ENCODE peak calls at places on chromosome 12, in four cellular contexts. One of them, this sample, is unnamed.

GRCh38 chr12:77189463-77189862 is 124.1 kb upstream of the E2F7 start:
- DNase-seq in astrocyte of the spinal cord: peak
- DNase-seq in pancreas: no peak
- DNase-seq in GM13977: no peak
- DNase-seq in this sample: no peak

GRCh38 chr12:66144796-66145754 is 14.5 kb upstream of the LLPH start:
- DNase-seq in pancreas: peak
- DNase-seq in astrocyte of the spinal cord: peak
- DNase-seq in GM13977: no peak
- DNase-seq in this sample: peak

GRCh38 chr12:3564861-3565260 is 73.9 kb downstream of the PRMT8 start:
- DNase-seq in astrocyte of the spinal cord: no peak
- DNase-seq in GM13977: no peak
- DNase-seq in pancreas: no peak
- DNase-seq in this sample: no peak

GRCh38 chr12:64824500-64825142 is at the start of gene TBC1D30:
- DNase-seq in astrocyte of the spinal cord: peak
- DNase-seq in pancreas: no peak
- DNase-seq in GM13977: peak
- DNase-seq in this sample: peak

GRCh38 chr12:15982471-15982870 is 71.3 kb downstream of the DERA start:
- DNase-seq in GM13977: no peak
- DNase-seq in astrocyte of the spinal cord: peak
- DNase-seq in pancreas: no peak
- DNase-seq in this sample: no peak

GRCh38 chr12:116609715-116610114 is 50.5 kb downstream of the MAP1LC3B2 start:
- DNase-seq in pancreas: no peak
- DNase-seq in GM13977: no peak
- DNase-seq in astrocyte of the spinal cord: no peak
- DNase-seq in this sample: peak

GRCh38 chr12:16171348-16171747 is 106.1 kb downstream of the SLC15A5 start:
- DNase-seq in pancreas: no peak
- DNase-seq in GM13977: no peak
- DNase-seq in astrocyte of the spinal cord: no peak
- DNase-seq in this sample: no peak

GRCh38 chr12:10194160-10194559 is 15.3 kb downstream of the TMEM52B start:
- DNase-seq in astrocyte of the spinal cord: no peak
- DNase-seq in GM13977: no peak
- DNase-seq in pancreas: no peak
- DNase-seq in this sample: no peak

GRCh38 chr12:39062266-39062996 is 157.0 kb upstream of the CPNE8 start:
- DNase-seq in pancreas: no peak
- DNase-seq in GM13977: no peak
- DNase-seq in astrocyte of the spinal cord: no peak
- DNase-seq in this sample: no peak

GRCh38 chr12:75623631-75624118 is 112.3 kb upstream of the KRR1 start:
- DNase-seq in GM13977: no peak
- DNase-seq in astrocyte of the spinal cord: peak
- DNase-seq in pancreas: no peak
- DNase-seq in this sample: no peak

GRCh38 chr12:69595689-69596088 is 10.4 kb downstream of the CCT2 start:
- DNase-seq in astrocyte of the spinal cord: no peak
- DNase-seq in pancreas: no peak
- DNase-seq in GM13977: no peak
- DNase-seq in this sample: no peak

GRCh38 chr12:67772276-67773169 is 124.0 kb downstream of the DYRK2 start:
- DNase-seq in pancreas: no peak
- DNase-seq in astrocyte of the spinal cord: peak
- DNase-seq in GM13977: no peak
- DNase-seq in this sample: no peak

GRCh38 chr12:71748081-71748850 is 6.4 kb upstream of the RAB21 start:
- DNase-seq in GM13977: no peak
- DNase-seq in pancreas: no peak
- DNase-seq in astrocyte of the spinal cord: no peak
- DNase-seq in this sample: no peak

GRCh38 chr12:60333461-60333860 is 737.6 kb downstream of the SLC16A7 start:
- DNase-seq in pancreas: no peak
- DNase-seq in GM13977: no peak
- DNase-seq in astrocyte of the spinal cord: peak
- DNase-seq in this sample: no peak

GRCh38 chr12:131065279-131065678 is 111.6 kb downstream of the ADGRD1 start:
- DNase-seq in pancreas: no peak
- DNase-seq in GM13977: no peak
- DNase-seq in astrocyte of the spinal cord: no peak
- DNase-seq in this sample: no peak

GRCh38 chr12:11650279-11650696 is 814 bp downstream of the ETV6 start:
- DNase-seq in astrocyte of the spinal cord: no peak
- DNase-seq in GM13977: no peak
- DNase-seq in pancreas: peak
- DNase-seq in this sample: no peak

GRCh38 chr12:18750087-18750486 is 12.2 kb downstream of the CAPZA3 start:
- DNase-seq in pancreas: no peak
- DNase-seq in GM13977: no peak
- DNase-seq in astrocyte of the spinal cord: no peak
- DNase-seq in this sample: no peak

GRCh38 chr12:41380878-41381277 is 192.8 kb downstream of the PDZRN4 start:
- DNase-seq in GM13977: no peak
- DNase-seq in astrocyte of the spinal cord: no peak
- DNase-seq in pancreas: no peak
- DNase-seq in this sample: no peak

GRCh38 chr12:16524378-16524777 is 81.6 kb downstream of the LMO3 start:
- DNase-seq in pancreas: peak
- DNase-seq in GM13977: no peak
- DNase-seq in astrocyte of the spinal cord: no peak
- DNase-seq in this sample: no peak

GRCh38 chr12:110733857-110734373 is 8.8 kb downstream of the PPP1CC start:
- DNase-seq in astrocyte of the spinal cord: no peak
- DNase-seq in pancreas: no peak
- DNase-seq in GM13977: no peak
- DNase-seq in this sample: no peak

GRCh38 chr12:75632452-75632851 is 121.0 kb upstream of the KRR1 start:
- DNase-seq in GM13977: no peak
- DNase-seq in pancreas: no peak
- DNase-seq in astrocyte of the spinal cord: peak
- DNase-seq in this sample: no peak

GRCh38 chr12:96034631-96035282 is 630 bp downstream of the LTA4H start:
- DNase-seq in GM13977: no peak
- DNase-seq in astrocyte of the spinal cord: peak
- DNase-seq in pancreas: peak
- DNase-seq in this sample: peak

GRCh38 chr12:442235-442884 is 17.4 kb upstream of the B4GALNT3 start:
- DNase-seq in pancreas: no peak
- DNase-seq in astrocyte of the spinal cord: peak
- DNase-seq in GM13977: no peak
- DNase-seq in this sample: peak

GRCh38 chr12:46430340-46430948 is 57.9 kb upstream of the SLC38A2 start:
- DNase-seq in astrocyte of the spinal cord: peak
- DNase-seq in GM13977: peak
- DNase-seq in pancreas: no peak
- DNase-seq in this sample: peak

GRCh38 chr12:49899286-49899843 is 4.3 kb downstream of the FAIM2 start:
- DNase-seq in astrocyte of the spinal cord: no peak
- DNase-seq in GM13977: no peak
- DNase-seq in pancreas: no peak
- DNase-seq in this sample: no peak

GRCh38 chr12:8648598-8649205 is 13.9 kb downstream of the MFAP5 start:
- DNase-seq in pancreas: no peak
- DNase-seq in GM13977: peak
- DNase-seq in astrocyte of the spinal cord: no peak
- DNase-seq in this sample: peak

GRCh38 chr12:558595-558994 is 98.9 kb downstream of the B4GALNT3 start:
- DNase-seq in pancreas: no peak
- DNase-seq in astrocyte of the spinal cord: no peak
- DNase-seq in GM13977: no peak
- DNase-seq in this sample: no peak

GRCh38 chr12:54036620-54037359 is 3.9 kb downstream of the HOXC5 start:
- DNase-seq in pancreas: no peak
- DNase-seq in GM13977: no peak
- DNase-seq in astrocyte of the spinal cord: no peak
- DNase-seq in this sample: no peak

GRCh38 chr12:34391771-34392581 is 369.7 kb downstream of the ALG10 start:
- DNase-seq in astrocyte of the spinal cord: no peak
- DNase-seq in GM13977: no peak
- DNase-seq in pancreas: peak
- DNase-seq in this sample: no peak

GRCh38 chr12:104303538-104304151 is at the start of gene EID3:
- DNase-seq in GM13977: peak
- DNase-seq in astrocyte of the spinal cord: peak
- DNase-seq in pancreas: peak
- DNase-seq in this sample: peak

GRCh38 chr12:132672116-132672515 is 15.0 kb downstream of the POLE start:
- DNase-seq in astrocyte of the spinal cord: no peak
- DNase-seq in pancreas: no peak
- DNase-seq in GM13977: no peak
- DNase-seq in this sample: no peak

GRCh38 chr12:1594045-1594294 is 411 bp downstream of the FBXL14 start:
- DNase-seq in GM13977: peak
- DNase-seq in pancreas: peak
- DNase-seq in astrocyte of the spinal cord: peak
- DNase-seq in this sample: peak

GRCh38 chr12:45726594-45727300 is 2.8 kb upstream of the ARID2 start:
- DNase-seq in GM13977: no peak
- DNase-seq in pancreas: peak
- DNase-seq in astrocyte of the spinal cord: peak
- DNase-seq in this sample: peak

GRCh38 chr12:107359382-107359781 is 266.0 kb upstream of the CRY1 start:
- DNase-seq in astrocyte of the spinal cord: peak
- DNase-seq in GM13977: no peak
- DNase-seq in pancreas: no peak
- DNase-seq in this sample: peak

GRCh38 chr12:96274331-96274730 is 80.2 kb downstream of the ELK3 start:
- DNase-seq in GM13977: no peak
- DNase-seq in pancreas: no peak
- DNase-seq in astrocyte of the spinal cord: peak
- DNase-seq in this sample: no peak

GRCh38 chr12:105321125-105321524 is 9.4 kb upstream of the C12orf75 start:
- DNase-seq in pancreas: no peak
- DNase-seq in GM13977: no peak
- DNase-seq in astrocyte of the spinal cord: no peak
- DNase-seq in this sample: peak
- TF ChIP-seq CTCF in pancreas: no peak
- TF ChIP-seq CTCF in GM13977: peak
- TF ChIP-seq CTCF in astrocyte of the spinal cord: no peak
- TF ChIP-seq CTCF in this sample: no peak

GRCh38 chr12:119644930-119645329 is 23.0 kb upstream of the PRKAB1 start:
- DNase-seq in astrocyte of the spinal cord: no peak
- DNase-seq in pancreas: no peak
- DNase-seq in GM13977: no peak
- DNase-seq in this sample: no peak

GRCh38 chr12:119645535-119646059 is 22.3 kb upstream of the PRKAB1 start:
- DNase-seq in GM13977: no peak
- DNase-seq in pancreas: no peak
- DNase-seq in astrocyte of the spinal cord: no peak
- DNase-seq in this sample: no peak

DNA sequence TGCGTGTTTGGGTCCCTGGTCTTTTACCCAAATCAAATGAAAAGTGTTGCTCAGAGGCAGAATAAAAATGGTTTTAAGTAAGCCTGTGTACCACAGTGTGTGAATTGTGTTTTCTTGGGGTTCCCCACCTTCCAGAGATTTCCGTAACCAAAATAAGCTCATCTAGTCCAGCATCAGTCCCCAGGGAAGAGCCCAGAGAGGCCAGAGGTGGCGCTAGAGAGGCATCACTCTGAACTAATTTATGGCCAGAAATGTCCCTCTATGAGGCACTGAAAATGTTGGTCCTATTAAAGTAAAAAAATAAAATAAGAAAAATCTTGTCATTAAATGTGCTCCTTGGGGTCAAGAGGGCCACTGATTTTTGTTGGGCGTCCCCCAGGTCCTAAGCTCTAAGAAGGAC is 24.9 kb upstream of the PRKAB1 start:
- DNase-seq in astrocyte of the spinal cord: no peak
- DNase-seq in pancreas: no peak
- DNase-seq in GM13977: no peak
- DNase-seq in this sample: no peak
- TF ChIP-seq CTCF in astrocyte of the spinal cord: peak
- TF ChIP-seq CTCF in pancreas: no peak
- TF ChIP-seq CTCF in GM13977: peak
- TF ChIP-seq CTCF in this sample: peak

GRCh38 chr12:114411081-114411836 is 5.3 kb upstream of the TBX5 start:
- DNase-seq in pancreas: no peak
- DNase-seq in astrocyte of the spinal cord: no peak
- DNase-seq in GM13977: no peak
- DNase-seq in this sample: no peak
- TF ChIP-seq CTCF in pancreas: no peak
- TF ChIP-seq CTCF in astrocyte of the spinal cord: no peak
- TF ChIP-seq CTCF in GM13977: no peak
- TF ChIP-seq CTCF in this sample: no peak

GRCh38 chr12:100133200-100133599 is 9.5 kb downstream of the BLTP3B start:
- DNase-seq in pancreas: no peak
- DNase-seq in astrocyte of the spinal cord: no peak
- DNase-seq in GM13977: no peak
- DNase-seq in this sample: no peak

GRCh38 chr12:100123316-100124095 is 19.2 kb downstream of the BLTP3B start:
- DNase-seq in astrocyte of the spinal cord: no peak
- DNase-seq in GM13977: no peak
- DNase-seq in pancreas: no peak
- DNase-seq in this sample: no peak

GRCh38 chr12:100127766-100128508 is 14.7 kb downstream of the BLTP3B start:
- DNase-seq in GM13977: no peak
- DNase-seq in pancreas: no peak
- DNase-seq in astrocyte of the spinal cord: peak
- DNase-seq in this sample: no peak

DNA sequence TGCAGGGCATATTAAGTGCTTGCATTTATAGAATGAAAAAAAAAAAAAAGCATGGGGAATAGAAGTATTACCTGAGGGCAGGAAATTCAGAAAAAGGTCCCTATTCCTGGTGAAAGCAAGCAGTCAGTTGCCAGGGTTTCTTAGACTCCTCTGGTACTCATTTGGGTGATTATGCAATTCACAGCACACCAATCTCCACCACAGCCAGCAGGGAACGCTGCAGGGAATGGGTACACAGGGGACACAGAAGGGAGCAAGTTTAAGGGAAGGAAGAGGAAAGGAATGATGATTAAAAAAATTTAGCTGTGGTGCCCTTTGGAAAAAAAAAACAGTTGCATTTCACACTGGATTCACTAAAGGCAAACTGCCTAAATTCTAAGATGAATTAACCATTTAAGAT is 14.2 kb downstream of the BLTP3B start:
- DNase-seq in pancreas: no peak
- DNase-seq in GM13977: no peak
- DNase-seq in astrocyte of the spinal cord: peak
- DNase-seq in this sample: no peak
- TF ChIP-seq CTCF in pancreas: no peak
- TF ChIP-seq CTCF in GM13977: peak
- TF ChIP-seq CTCF in astrocyte of the spinal cord: peak
- TF ChIP-seq CTCF in this sample: no peak

GRCh38 chr12:99596762-99597161 is 50.8 kb upstream of the GARIN6 start:
- DNase-seq in GM13977: no peak
- DNase-seq in pancreas: no peak
- DNase-seq in astrocyte of the spinal cord: no peak
- DNase-seq in this sample: no peak
- TF ChIP-seq CTCF in GM13977: no peak
- TF ChIP-seq CTCF in pancreas: no peak
- TF ChIP-seq CTCF in astrocyte of the spinal cord: no peak
- TF ChIP-seq CTCF in this sample: no peak

This sample was measured in activated CD8-positive, alpha-beta T cell treated with anti-CD3 and anti-CD28 coated beads for 36 hours.